ENCODE peak calls at places on chromosome 17, in four cellular contexts. R is astrocyte, X is neural progenitor cell, O is fibroblast of lung. H is an unnamed sample.

GRCh38 chr17:82338858-82339633 is 5.5 kb upstream of the SECTM1 start:
- DNase-seq in O (peak; percentile 60), X (peak; percentile 36), R (peak; percentile 65), H (peak; percentile 89)

GRCh38 chr17:80416940-80417293 is 1.9 kb downstream of the ENDOV start:
- DNase-seq in O (no peak), X (no peak), R (no peak), H (no peak)

GRCh38 chr17:8745586-8746500 is 1.2 kb upstream of the CCDC42 start:
- DNase-seq in O (peak; percentile 38), X (peak; percentile 84), R (peak; percentile 29), H (peak; percentile 38)

GRCh38 chr17:12107905-12108304 is 87.2 kb downstream of the MAP2K4 start:
- DNase-seq in R (peak; percentile 31), O (peak; percentile 44), X (no peak), H (peak; percentile 51)

GRCh38 chr17:82441686-82442487 is 8.7 kb downstream of the CYBC1 start:
- DNase-seq in O (no peak), R (no peak), X (no peak), H (no peak)

GRCh38 chr17:32625971-32626370 is 139.2 kb downstream of the CDK5R1 start:
- DNase-seq in O (no peak), X (no peak), R (no peak), H (no peak)

GRCh38 chr17:65856865-65857264 is 295.4 kb upstream of the AXIN2 start:
- DNase-seq in R (peak; percentile 18), X (no peak), O (peak; percentile 2), H (peak; percentile 98)

GRCh38 chr17:74943808-74944522 is 8.3 kb downstream of the OTOP3 start:
- DNase-seq in R (no peak), X (no peak), O (no peak), H (peak; percentile 98)

GRCh38 chr17:63914471-63914870 is 3.4 kb upstream of the CSHL1 start:
- DNase-seq in X (no peak), O (no peak), R (no peak), H (no peak)

GRCh38 chr17:81577278-81578000 is 25.3 kb upstream of the FAAP100 start:
- DNase-seq in X (no peak), R (no peak), O (no peak), H (peak; percentile 30)

GRCh38 chr17:40910441-40910841 is 25.4 kb upstream of the KRT20 start:
- DNase-seq in R (peak; percentile 83), O (peak; percentile 49), X (no peak), H (peak; percentile 31)

GRCh38 chr17:72535779-72536178 is 415.0 kb downstream of the SOX9 start:
- DNase-seq in X (no peak), R (no peak), O (no peak), H (no peak)

GRCh38 chr17:17326275-17326875 is 23.2 kb downstream of the NT5M start:
- DNase-seq in O (no peak), R (no peak), X (peak; percentile 75), H (no peak)

GRCh38 chr17:46056800-46057304 is 57.8 kb downstream of the STH start:
- DNase-seq in O (peak; percentile 77), R (peak; percentile 73), X (no peak), H (peak; percentile 83)

GRCh38 chr17:39668141-39668924 is at the start of gene PNMT:
- DNase-seq in R (peak; percentile 32), X (peak; percentile 92), O (peak; percentile 52), H (peak; percentile 60)
- TF ChIP-seq EZH2 in R (peak; percentile 95), X (peak; percentile 77), O (peak; percentile 80), H (no peak)

GRCh38 chr17:50055426-50056216 is at the start of gene ITGA3:
- DNase-seq in O (peak; percentile 86), R (peak; percentile 85), X (peak; percentile 92), H (peak; percentile 98)
- TF ChIP-seq EZH2 in O (no peak), R (no peak), X (no peak), H (no peak)

DNA sequence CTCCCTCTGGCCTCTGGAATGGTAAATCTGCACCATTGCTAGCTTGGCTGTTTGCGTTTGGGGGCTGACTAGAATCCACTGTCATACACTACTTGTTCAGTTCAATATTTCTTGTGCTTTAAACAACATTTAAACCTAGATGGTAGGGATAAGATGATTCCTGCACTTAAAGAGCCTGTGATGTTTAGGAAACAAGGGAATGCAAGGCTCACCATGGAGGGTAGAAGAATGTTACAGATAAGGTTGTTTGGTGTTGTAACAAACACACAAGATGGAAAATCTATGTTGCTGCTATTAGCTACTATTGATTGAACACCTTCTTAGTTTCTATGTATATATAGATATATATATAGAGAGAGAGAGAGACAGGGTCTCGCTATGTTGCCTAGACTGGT is 31.4 kb downstream of the YPEL2 start:
- DNase-seq in R (peak; percentile 50), X (no peak), O (no peak), H (no peak)
- TF ChIP-seq EZH2 in R (no peak), X (no peak), O (no peak), H (no peak)

DNA sequence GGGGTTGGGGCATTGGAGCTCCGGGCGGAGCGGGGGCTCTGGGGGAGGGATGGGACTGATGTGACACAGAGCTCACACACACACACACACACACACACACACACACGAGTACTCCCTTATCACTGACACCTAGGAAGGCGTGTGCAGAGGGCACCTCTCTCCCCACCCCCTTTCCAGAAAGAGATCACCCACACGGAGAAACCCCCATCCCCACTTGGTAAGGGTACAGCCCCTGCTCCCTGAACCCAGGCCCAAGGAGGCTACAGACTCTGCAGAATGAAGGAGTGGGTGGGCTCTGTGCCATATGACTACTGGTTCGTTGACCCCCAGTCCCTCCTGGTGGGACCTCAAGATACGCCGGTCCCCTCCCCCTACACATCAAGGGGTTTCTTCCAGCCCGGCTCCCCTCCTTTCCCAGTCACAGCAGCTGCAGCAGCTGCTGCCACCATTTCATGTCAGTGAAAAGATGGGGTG is 8.7 kb upstream of the ARHGAP23 start:
- DNase-seq in O (no peak), X (no peak), R (no peak), H (no peak)
- TF ChIP-seq EZH2 in O (peak; percentile 91), X (no peak), R (no peak), H (no peak)

DNA sequence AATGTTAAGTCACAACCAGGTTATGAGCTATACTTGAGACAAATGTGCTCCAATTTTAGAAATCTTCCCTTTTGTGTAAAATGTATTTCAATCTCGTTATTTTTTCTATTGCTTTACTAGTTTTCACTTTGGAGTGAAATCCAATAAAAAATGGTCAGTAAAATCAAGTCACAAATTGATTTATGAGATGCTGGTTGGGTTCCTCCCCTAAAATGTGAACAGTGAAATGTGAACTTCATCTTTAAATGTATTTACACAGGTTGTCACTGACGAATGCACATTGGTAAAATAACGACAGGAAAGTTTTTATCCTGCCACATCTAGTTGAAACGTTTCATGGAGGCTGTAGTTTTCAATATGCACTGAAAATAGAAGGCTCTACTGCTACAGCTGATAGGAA is 55.5 kb downstream of the COX10 start:
- DNase-seq in R (no peak), O (no peak), X (no peak), H (no peak)
- TF ChIP-seq EZH2 in R (no peak), O (no peak), X (no peak), H (no peak)

DNA sequence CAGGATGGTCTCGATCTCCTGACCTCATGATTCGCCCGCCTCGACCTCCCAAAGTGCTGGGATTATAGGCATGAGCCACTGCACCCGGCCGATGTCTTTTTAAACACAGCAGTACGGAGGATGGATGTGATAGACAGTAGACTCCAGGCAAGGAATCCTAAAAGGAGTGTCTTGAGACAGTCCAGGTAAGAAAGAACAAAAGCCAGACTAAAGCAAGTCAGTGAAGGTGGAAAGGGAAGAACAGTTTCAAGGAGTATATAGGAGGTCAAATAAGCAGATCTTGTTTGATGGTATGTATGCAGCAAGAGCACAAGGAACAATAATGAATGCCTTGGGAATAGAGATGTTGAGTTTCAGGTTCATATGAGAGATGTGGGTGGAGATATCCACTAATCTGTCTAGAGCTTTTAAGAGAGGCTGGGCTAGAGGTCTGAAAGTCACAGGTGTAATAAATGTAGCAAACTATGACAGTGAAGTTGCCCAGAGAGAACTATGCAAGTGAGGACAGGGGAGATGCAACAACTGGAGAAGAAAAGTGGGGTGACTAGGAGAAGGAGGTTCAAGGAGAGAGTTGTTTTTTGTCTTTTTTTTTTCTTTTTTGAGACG is 4.5 kb downstream of the TUBD1 start:
- DNase-seq in R (no peak), X (no peak), O (no peak), H (no peak)
- TF ChIP-seq EZH2 in R (no peak), X (no peak), O (no peak), H (no peak)

GRCh38 chr17:2337152-2337810 is at the start of gene SGSM2:
- DNase-seq in X (peak; percentile 77), O (peak; percentile 43), R (peak; percentile 24), H (peak; percentile 38)

GRCh38 chr17:2335726-2336214 is 487 bp downstream of the TSR1 start:
- DNase-seq in X (peak; percentile 36), R (no peak), O (no peak), H (no peak)

GRCh38 chr17:2331303-2331702 is 5.0 kb downstream of the TSR1 start:
- DNase-seq in X (no peak), O (no peak), R (no peak), H (no peak)

GRCh38 chr17:2337811-2338657 is 733 bp downstream of the SGSM2 start:
- DNase-seq in R (peak; percentile 32), O (peak; percentile 38), X (peak; percentile 73), H (peak; percentile 53)

DNA sequence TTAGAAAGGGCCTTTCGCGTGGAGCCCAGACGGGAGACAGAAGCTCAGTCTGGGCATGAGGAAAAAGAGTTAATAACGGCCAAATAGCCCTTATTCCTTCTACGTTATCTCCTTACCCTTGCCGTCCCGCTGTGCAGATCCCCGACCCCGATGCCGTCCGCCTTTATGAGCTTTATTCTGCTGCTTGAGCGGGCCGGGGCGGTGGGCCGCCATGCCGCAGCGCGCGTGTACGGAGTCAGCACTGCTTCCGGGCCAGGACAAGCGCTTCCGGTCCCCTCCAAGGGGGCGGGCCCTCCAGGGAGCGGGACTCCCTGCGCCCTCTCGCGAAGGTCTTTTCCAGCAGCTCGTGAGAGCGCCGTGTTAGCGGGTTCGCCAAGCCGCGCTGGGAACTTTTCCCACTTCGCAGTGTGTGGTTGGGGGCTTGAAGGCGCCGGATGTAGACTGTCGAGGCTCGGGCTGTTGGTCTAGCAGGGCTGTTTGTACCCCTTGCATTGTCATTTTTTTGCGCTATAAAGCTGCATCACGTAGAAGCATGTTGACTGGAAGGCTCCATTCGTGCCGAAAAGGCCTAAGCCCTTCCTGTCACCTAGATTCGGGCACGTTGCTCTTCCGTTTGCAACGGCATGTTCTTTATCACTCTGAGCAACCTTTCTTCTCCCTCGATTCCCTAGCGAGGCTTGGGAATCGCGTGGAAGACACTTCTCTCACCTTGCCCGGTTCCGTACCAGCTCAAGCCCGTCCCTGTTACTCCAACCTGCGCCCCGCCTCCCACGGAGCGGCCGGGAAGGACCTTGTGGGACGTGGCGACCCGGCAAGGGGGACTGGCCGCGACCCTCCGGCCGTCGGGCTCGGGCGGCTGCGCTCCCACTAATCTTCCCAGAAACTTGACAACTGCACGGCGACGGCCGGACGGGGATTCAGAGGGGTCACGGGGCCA is at the start of gene TSR1:
- DNase-seq in O (peak; percentile 89), R (peak; percentile 82), X (peak; percentile 95), H (peak; percentile 85)
- TF ChIP-seq EZH2 in O (no peak), R (no peak), X (no peak), H (no peak)

GRCh38 chr17:14299261-14300093 is 1.4 kb upstream of the HS3ST3B1 start:
- DNase-seq in O (peak; percentile 69), X (peak; percentile 78), R (peak; percentile 60), H (no peak)

GRCh38 chr17:14297161-14297851 is 3.6 kb upstream of the HS3ST3B1 start:
- DNase-seq in R (no peak), O (peak; percentile 64), X (peak; percentile 86), H (peak; percentile 34)

GRCh38 chr17:14296511-14296910 is 4.4 kb upstream of the HS3ST3B1 start:
- DNase-seq in X (no peak), O (no peak), R (no peak), H (no peak)

GRCh38 chr17:14300628-14301278 is at the start of gene HS3ST3B1:
- DNase-seq in X (peak; percentile 99), O (peak; percentile 100), R (peak; percentile 100), H (peak; percentile 99)

GRCh38 chr17:14298221-14298994 is 2.5 kb upstream of the HS3ST3B1 start:
- DNase-seq in X (peak; percentile 72), O (no peak), R (no peak), H (no peak)
- TF ChIP-seq EZH2 in X (peak; percentile 9), O (no peak), R (no peak), H (no peak)

GRCh38 chr17:42180411-42180921 is 476 bp downstream of the KCNH4 start:
- DNase-seq in R (no peak), O (no peak), X (peak; percentile 47), H (no peak)
- TF ChIP-seq EZH2 in R (peak; percentile 89), O (peak; percentile 81), X (peak; percentile 66), H (no peak)